ENCODE peak calls at places on chromosomes 7 and 10, in eight cellular contexts. G is naive thymus-derived CD4-positive, alpha-beta T cell; I is SK-N-SH; D is transverse colon; P is cardiac muscle cell; C is CD8-positive, alpha-beta T cell; U is fibroblast of lung; J is thoracic aorta. Q is an unnamed sample.

GRCh38 chr7:38232475-38233366 is 40.7 kb downstream of the TARP start:
- DNase-seq in G (peak; percentile 78), I (no peak), D (peak; percentile 52), P (no peak), C (peak; percentile 61), U (peak; percentile 73), J (no peak), Q (no peak)

GRCh38 chr10:99450156-99450555 is 19.7 kb upstream of the GOT1 start:
- DNase-seq in G (no peak), I (no peak), D (no peak), P (no peak), C (no peak), U (no peak), J (no peak), Q (no peak)

GRCh38 chr7:40329601-40330153 is 194.9 kb downstream of the SUGCT start:
- DNase-seq in G (no peak), I (peak; percentile 73), D (no peak), P (peak; percentile 63), C (no peak), U (peak; percentile 57), J (no peak), Q (peak; percentile 7)

GRCh38 chr7:132446666-132447217 is 129.5 kb downstream of the PLXNA4 start:
- DNase-seq in G (no peak), I (no peak), D (no peak), P (no peak), C (no peak), U (no peak), J (no peak), Q (no peak)

GRCh38 chr7:100607111-100607510 is 4.9 kb downstream of the PCOLCE start:
- DNase-seq in G (no peak), I (no peak), D (no peak), P (no peak), C (no peak), U (no peak), J (no peak), Q (no peak)

GRCh38 chr7:64871761-64872160 is 31.3 kb upstream of the ZNF273 start:
- DNase-seq in G (peak; percentile 8), I (peak; percentile 4), D (no peak), P (no peak), C (no peak), U (no peak), J (no peak), Q (no peak)

GRCh38 chr7:95883208-95883607 is 110.9 kb downstream of the DYNC1I1 start:
- DNase-seq in G (no peak), I (peak; percentile 38), D (no peak), P (no peak), C (no peak), U (no peak), J (no peak), Q (no peak)

GRCh38 chr10:119333146-119333792 is 125.9 kb downstream of the GRK5 start:
- DNase-seq in G (peak; percentile 37), I (no peak), D (no peak), P (no peak), C (no peak), U (peak; percentile 59), J (no peak), Q (no peak)

GRCh38 chr10:82757907-82758306 is 882.9 kb downstream of the NRG3 start:
- DNase-seq in G (no peak), I (no peak), D (no peak), P (no peak), C (no peak), U (no peak), J (no peak), Q (no peak)

GRCh38 chr7:10874666-10875065 is 99.0 kb upstream of the PHF14 start:
- DNase-seq in G (no peak), I (no peak), D (no peak), P (no peak), C (no peak), U (no peak), J (no peak), Q (no peak)

GRCh38 chr7:110090113-110090820 is 1000.7 kb upstream of the LRRN3 start:
- DNase-seq in G (no peak), I (no peak), D (no peak), P (no peak), C (no peak), U (peak; percentile 12), J (no peak), Q (peak; percentile 9)

GRCh38 chr7:374706-375490 is 84.9 kb downstream of the FOXL3 start:
- DNase-seq in G (peak; percentile 13), I (no peak), D (peak; percentile 5), P (no peak), C (no peak), U (no peak), J (no peak), Q (no peak)

DNA sequence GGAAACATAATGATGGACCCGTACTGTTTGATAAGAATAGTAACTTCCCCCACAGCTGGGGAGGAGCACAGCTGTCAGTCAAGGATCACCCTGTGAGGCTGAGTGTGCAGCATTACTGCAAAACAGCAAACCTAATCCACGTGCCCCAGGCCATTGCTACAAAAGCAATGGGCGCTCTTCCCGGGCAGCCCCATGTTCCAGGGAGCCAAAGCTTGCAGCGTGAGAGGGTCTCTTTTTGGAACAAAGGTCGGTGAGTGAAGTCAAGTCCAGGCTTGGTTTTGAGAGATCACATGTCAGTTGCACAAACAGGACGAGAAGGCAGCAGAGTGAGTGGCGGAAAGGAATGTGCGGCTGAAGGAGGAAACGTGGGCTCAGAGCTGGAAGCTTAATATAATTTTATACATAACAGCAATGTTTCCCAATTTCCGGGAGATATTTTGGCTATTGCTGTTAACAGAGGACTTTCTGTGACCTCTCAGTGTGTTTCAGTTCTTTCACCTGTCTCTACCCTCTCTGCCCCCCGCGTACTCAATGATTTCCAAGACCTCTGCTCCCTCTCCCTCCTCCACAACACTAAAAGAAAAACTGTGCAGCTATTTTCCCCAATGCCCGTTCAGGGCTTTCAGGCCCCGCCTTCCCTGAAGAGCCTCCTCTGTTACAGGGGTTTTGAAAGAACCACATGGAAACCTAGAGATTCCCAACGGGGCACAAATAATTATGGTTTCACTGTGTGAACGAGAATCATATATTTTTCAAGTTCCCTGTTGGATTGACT is 128.9 kb downstream of the MTPAP start:
- DNase-seq in G (no peak), I (no peak), D (no peak), P (no peak), C (no peak), U (peak; percentile 39), J (no peak), Q (no peak)
- H3K4me3 ChIP-seq in G (no peak overlapping the region), I (no peak overlapping the region), D (no peak overlapping the region), P (no peak overlapping the region), C (no peak overlapping the region), U (no peak overlapping the region), J (peak overlapping the region; percentile 58), Q (no peak overlapping the region)

GRCh38 chr7:73706122-73707044 is 13.1 kb downstream of the STX1A start:
- DNase-seq in G (no peak), I (peak; percentile 40), D (no peak), P (no peak), C (no peak), U (peak; percentile 74), J (no peak), Q (no peak)
- H3K36me3 ChIP-seq in G (no peaks in the 10 kb centered on the region), I (peaks cover 33% of the 10 kb centered on the region), D (no peaks in the 10 kb centered on the region), P (no peaks in the 10 kb centered on the region), C (no peaks in the 10 kb centered on the region), U (peaks cover 23% of the 10 kb centered on the region), J (peaks cover 9% of the 10 kb centered on the region), Q (no peaks in the 10 kb centered on the region)

GRCh38 chr10:6598679-6599078 is 18.6 kb upstream of the PRKCQ start:
- DNase-seq in G (no peak), I (no peak), D (no peak), P (no peak), C (no peak), U (no peak), J (no peak), Q (no peak)

GRCh38 chr10:6601224-6601805 is 21.2 kb upstream of the PRKCQ start:
- DNase-seq in G (no peak), I (no peak), D (no peak), P (no peak), C (no peak), U (no peak), J (no peak), Q (no peak)

GRCh38 chr10:6602021-6602699 is 22.1 kb upstream of the PRKCQ start:
- DNase-seq in G (no peak), I (no peak), D (no peak), P (no peak), C (no peak), U (no peak), J (no peak), Q (no peak)

GRCh38 chr10:6602700-6603084 is 22.6 kb upstream of the PRKCQ start:
- DNase-seq in G (no peak), I (no peak), D (no peak), P (no peak), C (no peak), U (no peak), J (no peak), Q (no peak)

DNA sequence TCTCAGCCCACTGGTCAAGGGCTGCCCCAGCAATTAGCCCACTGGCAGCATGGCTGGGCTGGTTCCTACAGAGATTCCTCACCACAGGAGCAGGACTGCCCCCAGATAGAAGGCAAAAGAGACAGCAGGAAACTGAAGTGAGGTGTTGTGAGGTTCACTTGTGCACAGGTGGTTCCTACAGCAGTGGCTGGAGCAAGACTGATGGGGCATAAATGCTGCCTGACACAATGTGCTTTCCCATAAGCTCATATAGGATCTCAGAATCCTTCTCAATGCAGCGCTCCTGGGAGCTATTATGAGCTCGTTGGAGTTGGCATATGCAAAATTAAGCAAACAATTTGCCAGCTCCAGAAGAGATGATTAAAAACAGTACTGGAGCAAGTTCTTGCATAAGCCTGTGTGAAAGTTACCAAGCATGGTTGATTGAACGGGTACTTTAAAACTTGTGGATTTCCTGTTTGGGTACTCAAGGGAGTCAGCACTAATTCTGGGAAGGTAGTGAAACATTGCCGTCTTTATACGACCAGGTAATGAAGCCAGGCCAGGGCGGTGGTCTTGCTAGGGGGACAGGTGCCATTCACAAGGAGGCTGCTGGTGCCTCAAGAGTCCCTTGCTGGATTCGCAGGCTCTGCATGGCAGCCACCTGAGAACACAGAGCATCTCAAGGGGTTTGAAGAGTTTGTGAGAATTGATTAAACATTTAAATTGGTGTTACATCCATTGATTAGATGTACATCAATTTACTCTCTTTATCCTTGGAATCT is 20.3 kb upstream of the PRKCQ start:
- DNase-seq in G (no peak), I (no peak), D (no peak), P (no peak), C (no peak), U (no peak), J (no peak), Q (no peak)
- H3K4me3 ChIP-seq in G (peak overlapping the region; percentile 31), I (no peak overlapping the region), D (no peak overlapping the region), P (no peak overlapping the region), C (no peak overlapping the region), U (no peak overlapping the region), J (no peak overlapping the region), Q (no peak overlapping the region)

GRCh38 chr10:48437546-48437945 is 131.1 kb downstream of the MAPK8 start:
- DNase-seq in G (no peak), I (no peak), D (no peak), P (no peak), C (no peak), U (no peak), J (no peak), Q (no peak)

GRCh38 chr10:48430402-48430993 is 124.0 kb downstream of the MAPK8 start:
- DNase-seq in G (no peak), I (no peak), D (no peak), P (no peak), C (no peak), U (no peak), J (no peak), Q (no peak)

GRCh38 chr10:48428896-48429295 is 122.4 kb downstream of the MAPK8 start:
- DNase-seq in G (no peak), I (no peak), D (no peak), P (no peak), C (no peak), U (no peak), J (no peak), Q (no peak)

GRCh38 chr10:48429309-48429708 is 122.8 kb downstream of the MAPK8 start:
- DNase-seq in G (no peak), I (no peak), D (no peak), P (no peak), C (no peak), U (no peak), J (no peak), Q (no peak)

GRCh38 chr10:48431871-48432270 is 125.4 kb downstream of the MAPK8 start:
- DNase-seq in G (no peak), I (no peak), D (no peak), P (no peak), C (no peak), U (peak; percentile 23), J (no peak), Q (no peak)
- H3K36me3 ChIP-seq in G (no peaks in the 10 kb centered on the region), I (peaks cover 56% of the 10 kb centered on the region), D (peaks cover 14% of the 10 kb centered on the region), P (peaks cover 20% of the 10 kb centered on the region), C (peaks cover 14% of the 10 kb centered on the region), U (no peaks in the 10 kb centered on the region), J (peaks cover 4% of the 10 kb centered on the region), Q (no peaks in the 10 kb centered on the region)